ENCODE peak calls at places on chromosomes 3 and 15, in five cellular contexts. N is IMR-90, G is PC-3, O is GM23338, W is uterus. B is an unnamed sample. For H3K4me1, the result is how much of the 10 kb centered on the place peaks cover.

GRCh38 chr3:114874447-114874846 is 272.6 kb downstream of the ZBTB20 start:
- DNase-seq in N (no peak), G (no peak), O (no peak), W (no peak), B (no peak)

GRCh38 chr15:89828324-89829145 is 13.9 kb upstream of the ANPEP start:
- DNase-seq in N (peak), G (no peak), O (peak), W (peak), B (peak)

GRCh38 chr3:44659434-44659833 is 10.9 kb downstream of the ZNF35 start:
- DNase-seq in N (no peak), G (no peak), O (no peak), W (no peak), B (no peak)

GRCh38 chr3:69048990-69049389 is 3.1 kb downstream of the TMF1 start:
- DNase-seq in N (no peak), G (no peak), O (no peak), W (no peak), B (no peak)

GRCh38 chr3:188067932-188068331 is 86.0 kb upstream of the LPP start:
- DNase-seq in N (peak), G (peak), O (no peak), W (no peak), B (peak)

GRCh38 chr3:16741890-16742289 is 136.7 kb upstream of the DAZL start:
- DNase-seq in N (no peak), G (no peak), O (no peak), W (no peak), B (peak)

GRCh38 chr3:24493951-24494615 is 567 bp downstream of the THRB start:
- DNase-seq in N (no peak), G (peak), O (peak), W (peak), B (peak)

GRCh38 chr3:193897791-193898190 is 238.2 kb upstream of the HES1 start:
- DNase-seq in N (no peak), G (no peak), O (no peak), W (no peak), B (no peak)

GRCh38 chr3:107452436-107452835 is 70.3 kb upstream of the BBX start:
- DNase-seq in N (peak), G (peak), O (no peak), W (no peak), B (peak)

GRCh38 chr15:68426149-68426548 is 5.8 kb downstream of the ITGA11 start:
- DNase-seq in N (no peak), G (no peak), O (no peak), W (peak), B (no peak)

GRCh38 chr3:113825090-113825489 is 13.5 kb upstream of the GRAMD1C start:
- DNase-seq in N (peak), G (peak), O (peak), W (no peak), B (no peak)

GRCh38 chr15:53197426-53197839 is 407.3 kb upstream of the ONECUT1 start:
- DNase-seq in N (peak), G (peak), O (peak), W (peak), B (peak)

GRCh38 chr3:40387001-40387894 is at the start of gene ENTPD3:
- DNase-seq in N (no peak), G (peak), O (peak), W (no peak), B (peak)

GRCh38 chr3:70982700-70983140 is 600.8 kb downstream of the FOXP1 start:
- DNase-seq in N (peak), G (peak), O (peak), W (peak), B (peak)

GRCh38 chr3:47259114-47259513 is 23.5 kb downstream of the KIF9 start:
- DNase-seq in N (no peak), G (no peak), O (no peak), W (no peak), B (no peak)

GRCh38 chr3:148847351-148847750 is 17.7 kb upstream of the CPA3 start:
- DNase-seq in N (peak), G (no peak), O (no peak), W (no peak), B (no peak)

GRCh38 chr3:45035441-45036301 is 9.6 kb downstream of the CLEC3B start:
- DNase-seq in N (peak), G (no peak), O (peak), W (peak), B (no peak)

GRCh38 chr3:99579246-99579645 is 59.1 kb upstream of the COL8A1 start:
- DNase-seq in N (peak), G (peak), O (no peak), W (no peak), B (peak)

GRCh38 chr15:77022646-77023575 is 28.0 kb downstream of the PSTPIP1 start:
- DNase-seq in N (no peak), G (no peak), O (no peak), W (no peak), B (no peak)

GRCh38 chr3:188860147-188860546 is 311.6 kb upstream of the TPRG1 start:
- DNase-seq in N (peak), G (peak), O (no peak), W (no peak), B (peak)

GRCh38 chr3:65436580-65436979 is 602.1 kb downstream of the MAGI1 start:
- DNase-seq in N (no peak), G (peak), O (peak), W (no peak), B (no peak)

GRCh38 chr3:94494992-94495391 is 432.1 kb downstream of the NSUN3 start:
- DNase-seq in N (no peak), G (no peak), O (no peak), W (no peak), B (no peak)

GRCh38 chr15:62601779-62602540 is 436.9 kb upstream of the C2CD4B start:
- DNase-seq in N (peak), G (peak), O (no peak), W (no peak), B (no peak)

GRCh38 chr15:60070838-60071493 is 66.9 kb downstream of the FOXB1 start:
- DNase-seq in N (peak), G (peak), O (no peak), W (no peak), B (peak)

GRCh38 chr3:40143283-40144090 is 166.0 kb upstream of the EIF1B start:
- DNase-seq in N (no peak), G (peak), O (no peak), W (no peak), B (no peak)

GRCh38 chr3:13879102-13879945 is 547 bp downstream of the WNT7A start:
- DNase-seq in N (no peak), G (peak), O (peak), W (no peak), B (peak)

GRCh38 chr3:178603735-178604134 is 67.5 kb downstream of the KCNMB2 start:
- DNase-seq in N (no peak), G (no peak), O (no peak), W (no peak), B (no peak)

GRCh38 chr15:29071193-29071906 is 185.6 kb downstream of the APBA2 start:
- DNase-seq in N (no peak), G (no peak), O (no peak), W (no peak), B (no peak)

GRCh38 chr15:90191795-90192494 is 9.2 kb upstream of the SEMA4B start:
- DNase-seq in N (no peak), G (no peak), O (no peak), W (peak), B (peak)

GRCh38 chr3:59240856-59241255 is 191.0 kb upstream of the CFAP20DC start:
- DNase-seq in N (peak), G (peak), O (no peak), W (no peak), B (no peak)

GRCh38 chr15:52019394-52020252 is 604 bp downstream of the MAPK6 start:
- DNase-seq in N (peak), G (peak), O (peak), W (peak), B (peak)

GRCh38 chr3:70608434-70608833 is 296.0 kb upstream of the MDFIC2 start:
- DNase-seq in N (no peak), G (no peak), O (no peak), W (no peak), B (no peak)

GRCh38 chr3:187196573-187197094 is 652 bp upstream of the RTP1 start:
- DNase-seq in N (no peak), G (no peak), O (no peak), W (no peak), B (peak)

DNA sequence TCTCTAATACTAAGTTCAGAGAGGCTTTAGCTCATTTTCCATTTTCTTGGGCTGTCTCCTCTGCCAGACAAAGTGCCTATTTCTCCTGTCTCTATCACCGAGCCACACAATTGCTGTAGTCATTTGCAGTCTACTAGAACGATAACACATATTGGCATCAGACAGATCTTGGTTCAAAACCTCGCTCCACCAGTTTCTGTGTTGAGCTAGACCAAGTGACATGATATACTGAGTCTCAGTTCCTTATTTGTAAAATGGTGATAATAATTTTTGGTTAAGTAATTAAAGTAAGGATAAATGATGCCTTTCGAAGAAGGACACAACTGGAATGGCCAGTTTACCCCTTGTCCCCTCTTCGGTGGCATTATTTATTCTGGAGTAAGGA is 444 bp upstream of the RAB7A start:
- DNase-seq in N (no peak), G (no peak), O (no peak), W (no peak), B (no peak)
- H3K4me3 ChIP-seq in N (no peak), G (peak), O (peak), W (no peak), B (no peak)

GRCh38 chr3:106208979-106209378 is 340.2 kb upstream of the CBLB start:
- DNase-seq in N (peak), G (peak), O (no peak), W (no peak), B (peak)
- TF ChIP-seq CTCF in N (peak), G (peak), O (no peak), W (no peak), B (peak)

GRCh38 chr15:94297543-94297942 is 66.2 kb downstream of the MCTP2 start:
- DNase-seq in N (no peak), G (no peak), O (no peak), W (no peak), B (no peak)
- H3K4me1 ChIP-seq in N (under half), G (under half), O (under half), W (under half), B (under half)

GRCh38 chr3:141454906-141455602 is 31.8 kb upstream of the RASA2 start:
- DNase-seq in N (peak), G (peak), O (peak), W (no peak), B (peak)

GRCh38 chr3:141452773-141453172 is 34.1 kb upstream of the RASA2 start:
- DNase-seq in N (no peak), G (no peak), O (no peak), W (no peak), B (no peak)

GRCh38 chr3:141452045-141452444 is 34.8 kb upstream of the RASA2 start:
- DNase-seq in N (peak), G (peak), O (peak), W (no peak), B (peak)

GRCh38 chr3:141455603-141456327 is 31.1 kb upstream of the RASA2 start:
- DNase-seq in N (no peak), G (peak), O (peak), W (no peak), B (no peak)

DNA sequence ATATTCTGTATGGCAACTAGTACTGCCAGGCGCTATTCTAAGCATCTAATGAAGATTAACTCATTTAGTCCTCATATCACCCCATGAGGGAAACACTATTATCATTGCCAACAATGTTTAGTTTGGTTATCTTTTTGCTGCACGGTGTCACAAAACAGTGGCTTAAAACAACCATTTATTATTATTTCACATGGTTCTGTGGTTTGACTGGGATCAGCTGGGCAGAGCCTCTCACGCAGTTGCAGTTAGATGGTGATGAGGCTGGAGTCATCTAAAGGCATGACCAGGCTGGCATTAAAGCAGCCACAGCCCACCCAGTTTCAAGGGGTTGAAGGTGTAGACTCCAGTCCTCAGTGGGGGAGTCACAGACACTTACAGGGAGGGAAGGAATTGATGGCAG is 32.8 kb upstream of the RASA2 start:
- DNase-seq in N (no peak), G (no peak), O (no peak), W (no peak), B (no peak)
- H3K4me3 ChIP-seq in N (no peak), G (no peak), O (no peak), W (no peak), B (no peak)

DNA sequence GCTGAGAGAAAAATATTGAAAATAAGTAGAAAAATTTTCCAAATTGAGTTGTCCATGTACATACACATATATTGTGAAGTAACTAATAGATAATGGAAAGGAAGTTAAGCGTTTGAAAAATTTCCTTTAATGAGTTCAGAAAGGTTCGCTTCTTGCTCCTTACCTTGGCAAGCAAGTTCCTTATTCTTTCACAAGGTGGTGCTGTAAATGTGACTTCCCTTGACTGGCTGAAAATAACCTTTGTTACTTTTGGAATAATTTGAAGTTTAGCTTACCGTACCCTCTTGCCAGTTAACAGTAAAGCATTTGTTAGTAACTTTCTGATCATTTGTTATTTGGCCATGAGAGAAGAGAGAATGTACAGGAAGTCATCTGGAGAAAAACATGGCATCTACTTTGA is 41.6 kb downstream of the PYDC2 start:
- DNase-seq in N (no peak), G (peak), O (peak), W (no peak), B (no peak)
- TF ChIP-seq CTCF in N (no peak), G (peak), O (peak), W (no peak), B (peak)

GRCh38 chr3:50168388-50168787 is 13.3 kb downstream of the SEMA3F start:
- DNase-seq in N (no peak), G (no peak), O (no peak), W (no peak), B (no peak)
- H3K4me1 ChIP-seq in N (half or more), G (half or more), O (under half), W (under half), B (half or more)

GRCh38 chr3:196670335-196670734 is 30.8 kb downstream of the NRROS start:
- DNase-seq in N (no peak), G (no peak), O (no peak), W (no peak), B (no peak)

GRCh38 chr3:196662033-196662432 is 22.5 kb downstream of the NRROS start:
- DNase-seq in N (no peak), G (no peak), O (no peak), W (no peak), B (no peak)

GRCh38 chr3:196662711-196663571 is 23.4 kb downstream of the NRROS start:
- DNase-seq in N (peak), G (no peak), O (no peak), W (no peak), B (no peak)

GRCh38 chr3:196667056-196667844 is 27.8 kb downstream of the NRROS start:
- DNase-seq in N (no peak), G (no peak), O (no peak), W (no peak), B (no peak)

DNA sequence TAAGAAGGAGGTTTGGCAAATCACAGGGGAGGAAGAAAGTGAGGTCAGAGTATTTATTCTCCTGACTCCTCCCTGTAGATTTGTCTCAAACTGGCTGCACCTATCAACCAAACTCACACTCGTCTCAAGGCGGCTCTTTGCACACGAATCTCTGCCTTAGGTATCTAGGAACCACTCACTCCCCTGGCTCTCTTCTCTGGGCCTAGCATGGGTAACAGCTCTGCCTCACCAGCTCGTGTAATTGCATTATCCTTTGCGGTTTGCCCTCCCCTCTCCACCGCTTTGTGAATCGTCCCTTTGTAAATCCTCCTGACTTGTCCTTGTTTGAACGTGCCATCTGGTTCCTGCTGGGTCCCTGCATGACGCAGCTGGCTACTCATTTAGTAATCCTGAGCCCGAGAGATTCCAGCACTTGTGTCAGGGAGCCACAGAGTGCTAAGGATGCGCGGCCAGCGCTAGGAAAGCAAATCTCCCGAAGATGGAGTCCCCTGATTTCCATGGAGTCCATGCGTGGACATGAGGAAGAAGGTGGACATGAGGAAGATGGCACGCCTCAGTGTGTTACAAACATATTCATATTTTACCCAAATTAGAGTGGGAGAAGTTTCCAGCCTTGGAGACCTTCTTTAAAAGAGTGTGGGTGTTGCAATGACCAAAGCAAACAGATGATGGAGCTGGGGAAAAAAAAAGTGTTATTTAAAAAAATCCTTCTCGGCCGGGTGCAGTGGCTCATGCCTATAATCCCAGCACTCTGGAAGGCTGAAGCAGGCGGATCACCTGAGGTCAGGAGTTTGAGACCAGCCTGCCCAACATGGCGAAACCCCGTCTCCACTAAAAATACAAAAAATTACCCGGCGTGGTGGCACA is 26.7 kb downstream of the NRROS start:
- DNase-seq in N (peak), G (peak), O (peak), W (no peak), B (peak)
- H3K4me3 ChIP-seq in N (no peak), G (no peak), O (no peak), W (no peak), B (no peak)

DNA sequence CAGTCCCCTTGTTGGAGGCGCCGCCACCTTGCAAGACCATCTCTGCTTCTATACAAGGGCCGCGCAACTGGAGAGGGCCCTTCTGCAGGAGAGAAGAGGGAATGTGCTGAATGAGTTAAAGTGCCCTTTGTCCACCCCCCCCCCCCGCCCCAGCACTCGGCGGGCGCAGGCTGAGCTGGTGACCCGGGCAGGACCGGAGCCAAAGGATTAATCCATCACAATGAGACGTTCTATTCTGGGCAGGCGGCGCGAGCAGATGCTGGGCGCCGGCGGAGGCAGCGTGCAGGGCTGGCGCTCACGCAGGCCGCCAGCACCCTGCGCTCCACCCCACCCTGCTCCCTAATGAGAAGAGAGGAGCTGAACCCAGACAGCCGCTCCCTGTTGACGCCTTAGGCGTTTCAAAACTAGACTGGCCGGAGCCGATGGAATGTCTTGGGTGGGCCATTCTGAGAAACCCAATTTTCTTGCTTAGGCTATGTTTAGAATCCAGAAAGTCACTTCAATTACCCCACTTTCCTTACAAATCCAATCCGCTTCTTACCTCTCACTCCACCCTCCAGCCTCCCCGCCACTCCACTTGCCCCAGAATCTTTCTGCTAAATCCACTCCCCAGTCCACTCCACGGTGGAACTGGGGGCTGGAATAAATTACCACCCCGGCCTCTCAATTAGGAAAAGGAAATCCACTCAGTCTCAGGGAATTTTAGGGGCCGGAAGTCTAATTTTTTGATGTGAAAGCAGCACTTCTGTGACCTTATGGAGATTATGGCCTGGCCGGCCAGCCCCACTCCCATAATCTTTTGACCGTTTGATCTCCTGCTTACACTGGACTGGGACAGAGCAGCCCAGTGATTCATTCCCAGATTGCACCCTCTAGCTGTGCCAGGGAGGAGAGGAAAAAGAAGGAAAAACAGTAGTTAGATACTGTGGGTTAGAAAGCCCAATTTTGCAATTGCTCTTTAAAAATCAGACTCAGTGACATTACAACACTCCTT is 32.7 kb downstream of the GJD2 start:
- DNase-seq in N (peak), G (no peak), O (peak), W (peak), B (peak)
- TF ChIP-seq CTCF in N (no peak), G (no peak), O (no peak), W (no peak), B (peak)

GRCh38 chr15:67091073-67091965 is 25.9 kb downstream of the SMAD3 start:
- DNase-seq in N (peak), G (peak), O (no peak), W (peak), B (peak)
- H3K4me1 ChIP-seq in N (half or more), G (half or more), O (under half), W (under half), B (under half)